ENCODE peak calls at places on chromosomes 5 and 9, in nine cellular contexts. One of them, this sample, is unnamed.
A peak's percentile ranks its signal among the peaks of the same experiment; 100 is the strongest.

GRCh38 chr9:96441798-96442445 is 8.0 kb upstream of the HABP4 start:
- DNase-seq in endothelial cell: peak; percentile 14
- DNase-seq in nephron progenitor cell: no peak
- DNase-seq in neural crest cell: no peak
- DNase-seq in GM13977: peak; percentile 48
- DNase-seq in fibroblast of lung: no peak
- DNase-seq in CD4-positive, alpha-beta T cell: no peak
- DNase-seq in tibial artery: no peak
- DNase-seq in lower lobe of right lung: no peak
- DNase-seq in this sample: peak; percentile 58

GRCh38 chr5:96537386-96537785 is 104.3 kb upstream of the PCSK1 start:
- DNase-seq in neural crest cell: no peak
- DNase-seq in fibroblast of lung: peak; percentile 89
- DNase-seq in tibial artery: no peak
- DNase-seq in nephron progenitor cell: no peak
- DNase-seq in lower lobe of right lung: no peak
- DNase-seq in GM13977: no peak
- DNase-seq in CD4-positive, alpha-beta T cell: no peak
- DNase-seq in endothelial cell: no peak
- DNase-seq in this sample: no peak

GRCh38 chr5:173245319-173246134 is 10.5 kb upstream of the NKX2-5 start:
- DNase-seq in endothelial cell: no peak
- DNase-seq in CD4-positive, alpha-beta T cell: no peak
- DNase-seq in fibroblast of lung: no peak
- DNase-seq in nephron progenitor cell: no peak
- DNase-seq in GM13977: no peak
- DNase-seq in lower lobe of right lung: no peak
- DNase-seq in neural crest cell: no peak
- DNase-seq in tibial artery: no peak
- DNase-seq in this sample: peak; percentile 26

GRCh38 chr5:171586436-171586835 is 167.0 kb downstream of the FGF18 start:
- DNase-seq in CD4-positive, alpha-beta T cell: no peak
- DNase-seq in GM13977: no peak
- DNase-seq in lower lobe of right lung: no peak
- DNase-seq in neural crest cell: no peak
- DNase-seq in nephron progenitor cell: no peak
- DNase-seq in fibroblast of lung: no peak
- DNase-seq in tibial artery: no peak
- DNase-seq in endothelial cell: no peak
- DNase-seq in this sample: no peak

GRCh38 chr9:134297581-134297980 is 28.7 kb upstream of the RXRA start:
- DNase-seq in tibial artery: no peak
- DNase-seq in lower lobe of right lung: peak; percentile 6
- DNase-seq in CD4-positive, alpha-beta T cell: no peak
- DNase-seq in nephron progenitor cell: no peak
- DNase-seq in fibroblast of lung: no peak
- DNase-seq in GM13977: no peak
- DNase-seq in endothelial cell: no peak
- DNase-seq in neural crest cell: no peak
- DNase-seq in this sample: no peak

GRCh38 chr5:134184155-134185135 is 7.7 kb upstream of the SKP1 start:
- DNase-seq in tibial artery: peak; percentile 81
- DNase-seq in CD4-positive, alpha-beta T cell: peak; percentile 67
- DNase-seq in neural crest cell: peak; percentile 70
- DNase-seq in GM13977: peak; percentile 79
- DNase-seq in fibroblast of lung: peak; percentile 33
- DNase-seq in lower lobe of right lung: peak; percentile 73
- DNase-seq in endothelial cell: peak; percentile 82
- DNase-seq in nephron progenitor cell: peak; percentile 78
- DNase-seq in this sample: peak; percentile 86

GRCh38 chr9:13281356-13282016 is 2.0 kb upstream of the MPDZ start:
- DNase-seq in fibroblast of lung: peak; percentile 44
- DNase-seq in GM13977: no peak
- DNase-seq in CD4-positive, alpha-beta T cell: no peak
- DNase-seq in tibial artery: no peak
- DNase-seq in lower lobe of right lung: no peak
- DNase-seq in neural crest cell: no peak
- DNase-seq in endothelial cell: no peak
- DNase-seq in nephron progenitor cell: no peak
- DNase-seq in this sample: no peak

GRCh38 chr9:68808481-68808880 is 103.4 kb downstream of the PIP5K1B start:
- DNase-seq in CD4-positive, alpha-beta T cell: no peak
- DNase-seq in lower lobe of right lung: no peak
- DNase-seq in fibroblast of lung: no peak
- DNase-seq in nephron progenitor cell: no peak
- DNase-seq in neural crest cell: no peak
- DNase-seq in tibial artery: no peak
- DNase-seq in GM13977: no peak
- DNase-seq in endothelial cell: no peak
- DNase-seq in this sample: no peak

GRCh38 chr9:6907772-6908381 is 150.1 kb downstream of the KDM4C start:
- DNase-seq in lower lobe of right lung: no peak
- DNase-seq in neural crest cell: peak; percentile 18
- DNase-seq in fibroblast of lung: peak; percentile 21
- DNase-seq in CD4-positive, alpha-beta T cell: no peak
- DNase-seq in GM13977: no peak
- DNase-seq in tibial artery: no peak
- DNase-seq in endothelial cell: peak; percentile 18
- DNase-seq in nephron progenitor cell: peak; percentile 17
- DNase-seq in this sample: no peak

GRCh38 chr5:116084231-116084630 is 594 bp upstream of the COMMD10 start:
- DNase-seq in endothelial cell: no peak
- DNase-seq in nephron progenitor cell: peak; percentile 12
- DNase-seq in CD4-positive, alpha-beta T cell: peak; percentile 18
- DNase-seq in tibial artery: no peak
- DNase-seq in GM13977: peak; percentile 63
- DNase-seq in fibroblast of lung: peak; percentile 34
- DNase-seq in lower lobe of right lung: no peak
- DNase-seq in neural crest cell: no peak
- DNase-seq in this sample: peak; percentile 46

GRCh38 chr5:155147222-155147621 is 133.7 kb downstream of the KIF4B start:
- DNase-seq in CD4-positive, alpha-beta T cell: no peak
- DNase-seq in nephron progenitor cell: no peak
- DNase-seq in tibial artery: no peak
- DNase-seq in GM13977: no peak
- DNase-seq in lower lobe of right lung: no peak
- DNase-seq in neural crest cell: no peak
- DNase-seq in fibroblast of lung: no peak
- DNase-seq in endothelial cell: no peak
- DNase-seq in this sample: no peak

DNA sequence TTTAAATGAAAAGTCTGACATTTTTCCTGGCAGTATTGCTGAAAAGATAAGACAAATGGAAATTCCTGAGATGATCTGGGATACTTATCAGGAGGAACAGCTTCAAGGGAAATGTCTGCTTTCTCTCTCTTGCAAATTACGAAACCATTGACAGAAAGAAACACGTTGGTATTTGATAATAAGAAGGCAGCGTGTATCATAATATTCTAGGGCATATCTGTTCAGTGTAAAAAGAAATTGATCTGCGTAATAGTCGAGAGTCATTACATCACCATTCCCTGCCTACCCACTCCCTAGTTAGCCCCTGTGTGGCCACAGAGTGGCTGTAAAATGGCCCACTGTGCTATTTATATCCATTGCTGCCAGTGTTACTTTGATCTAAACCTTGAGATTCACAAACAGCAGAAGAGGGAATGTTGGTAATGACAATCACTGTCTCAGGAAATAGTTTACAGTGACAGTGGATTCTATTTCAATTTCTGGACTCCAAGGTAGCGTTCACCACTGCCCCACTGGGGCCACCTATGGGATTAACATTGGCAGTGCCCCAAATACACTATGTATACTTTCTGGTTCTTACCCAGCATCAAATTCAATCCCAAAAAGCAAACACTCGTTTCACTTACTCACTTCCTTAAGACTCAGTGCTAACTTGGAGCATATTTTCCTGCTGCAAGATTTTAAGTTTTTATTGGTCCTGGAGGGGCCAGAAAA is 133.4 kb upstream of the GAS1 start:
- DNase-seq in nephron progenitor cell: no peak
- DNase-seq in GM13977: no peak
- DNase-seq in CD4-positive, alpha-beta T cell: no peak
- DNase-seq in tibial artery: no peak
- DNase-seq in neural crest cell: no peak
- DNase-seq in fibroblast of lung: no peak
- DNase-seq in lower lobe of right lung: no peak
- DNase-seq in endothelial cell: no peak
- DNase-seq in this sample: no peak
- TF ChIP-seq CTCF in nephron progenitor cell: no peak
- TF ChIP-seq CTCF in GM13977: no peak
- TF ChIP-seq CTCF in CD4-positive, alpha-beta T cell: no peak
- TF ChIP-seq CTCF in tibial artery: no peak
- TF ChIP-seq CTCF in neural crest cell: peak; percentile 48
- TF ChIP-seq CTCF in fibroblast of lung: no peak
- TF ChIP-seq CTCF in lower lobe of right lung: no peak
- TF ChIP-seq CTCF in endothelial cell: peak; percentile 46
- TF ChIP-seq CTCF in this sample: no peak

GRCh38 chr9:136728080-136728547 is 14.6 kb downstream of the LCN10 start:
- DNase-seq in neural crest cell: peak; percentile 93
- DNase-seq in lower lobe of right lung: peak; percentile 95
- DNase-seq in CD4-positive, alpha-beta T cell: peak; percentile 94
- DNase-seq in GM13977: peak; percentile 98
- DNase-seq in endothelial cell: peak; percentile 93
- DNase-seq in tibial artery: peak; percentile 92
- DNase-seq in fibroblast of lung: peak; percentile 84
- DNase-seq in nephron progenitor cell: peak; percentile 94
- DNase-seq in this sample: peak; percentile 99
- TF ChIP-seq CTCF in neural crest cell: peak; percentile 90
- TF ChIP-seq CTCF in lower lobe of right lung: peak; percentile 95
- TF ChIP-seq CTCF in CD4-positive, alpha-beta T cell: peak; percentile 80
- TF ChIP-seq CTCF in GM13977: peak; percentile 99
- TF ChIP-seq CTCF in endothelial cell: peak; percentile 96
- TF ChIP-seq CTCF in tibial artery: peak; percentile 82
- TF ChIP-seq CTCF in fibroblast of lung: peak; percentile 70
- TF ChIP-seq CTCF in nephron progenitor cell: peak; percentile 71
- TF ChIP-seq CTCF in this sample: peak; percentile 100

DNA sequence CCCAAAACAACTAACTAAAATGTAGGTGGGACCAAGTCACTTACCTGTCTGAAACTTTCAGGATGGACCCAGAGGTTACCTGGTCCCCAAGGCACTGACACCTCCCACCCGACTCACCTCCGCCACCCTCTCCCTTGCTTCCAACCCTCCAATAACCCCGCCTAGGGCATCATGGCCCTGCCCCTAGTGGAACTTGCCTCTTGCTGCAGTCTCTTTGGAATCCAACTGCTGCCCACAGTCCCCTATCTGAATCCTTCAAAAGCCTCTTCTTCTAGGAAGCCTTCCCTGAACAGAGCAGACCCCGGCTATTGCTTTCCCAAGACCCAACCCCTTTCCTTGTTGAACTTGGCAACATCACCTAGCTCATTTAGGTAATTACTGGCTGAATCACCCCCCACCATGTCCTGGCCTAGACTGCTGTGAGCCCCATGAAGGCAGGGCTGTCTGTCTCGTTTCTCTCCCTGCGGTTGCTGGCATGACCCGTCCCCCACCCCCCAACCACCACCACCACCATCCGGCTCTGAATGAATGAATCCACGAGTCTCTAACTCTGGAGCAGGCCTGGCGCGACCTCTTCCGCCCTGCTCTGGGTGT is 9.4 kb downstream of the CRB2 start:
- DNase-seq in CD4-positive, alpha-beta T cell: no peak
- DNase-seq in GM13977: no peak
- DNase-seq in lower lobe of right lung: no peak
- DNase-seq in tibial artery: no peak
- DNase-seq in neural crest cell: no peak
- DNase-seq in fibroblast of lung: no peak
- DNase-seq in nephron progenitor cell: no peak
- DNase-seq in endothelial cell: no peak
- DNase-seq in this sample: no peak
- TF ChIP-seq CTCF in CD4-positive, alpha-beta T cell: no peak
- TF ChIP-seq CTCF in GM13977: peak; percentile 17
- TF ChIP-seq CTCF in lower lobe of right lung: no peak
- TF ChIP-seq CTCF in tibial artery: no peak
- TF ChIP-seq CTCF in neural crest cell: peak; percentile 46
- TF ChIP-seq CTCF in fibroblast of lung: no peak
- TF ChIP-seq CTCF in nephron progenitor cell: no peak
- TF ChIP-seq CTCF in endothelial cell: peak; percentile 31
- TF ChIP-seq CTCF in this sample: no peak

DNA sequence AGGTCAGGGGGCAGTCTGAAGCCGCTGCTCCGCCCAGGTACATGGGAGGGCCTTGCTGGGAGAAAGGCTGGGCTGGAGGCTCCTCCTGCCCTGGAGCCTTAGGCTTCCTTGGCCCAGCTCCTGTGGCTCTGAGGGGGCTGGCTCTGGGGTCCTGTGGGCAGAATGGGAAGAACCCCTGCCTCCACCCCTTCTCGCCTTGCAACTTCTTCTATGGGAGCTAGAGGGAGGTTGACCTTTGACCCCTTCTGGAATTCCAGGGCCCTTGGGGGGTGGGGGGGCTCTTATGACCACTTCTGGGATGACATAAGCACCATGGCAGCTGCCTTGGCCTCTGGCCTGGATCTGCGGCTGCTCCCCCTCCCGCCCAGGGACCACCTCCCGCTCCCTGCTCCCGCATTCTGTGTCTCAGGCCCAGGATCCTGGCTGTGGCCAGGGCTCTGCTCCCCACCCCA is 32.2 kb downstream of the IER5L start:
- DNase-seq in tibial artery: no peak
- DNase-seq in GM13977: no peak
- DNase-seq in nephron progenitor cell: peak; percentile 66
- DNase-seq in lower lobe of right lung: no peak
- DNase-seq in CD4-positive, alpha-beta T cell: no peak
- DNase-seq in neural crest cell: no peak
- DNase-seq in endothelial cell: no peak
- DNase-seq in fibroblast of lung: peak; percentile 97
- DNase-seq in this sample: no peak
- TF ChIP-seq CTCF in tibial artery: no peak
- TF ChIP-seq CTCF in GM13977: no peak
- TF ChIP-seq CTCF in nephron progenitor cell: no peak
- TF ChIP-seq CTCF in lower lobe of right lung: no peak
- TF ChIP-seq CTCF in CD4-positive, alpha-beta T cell: no peak
- TF ChIP-seq CTCF in neural crest cell: no peak
- TF ChIP-seq CTCF in endothelial cell: no peak
- TF ChIP-seq CTCF in fibroblast of lung: peak; percentile 8
- TF ChIP-seq CTCF in this sample: no peak

DNA sequence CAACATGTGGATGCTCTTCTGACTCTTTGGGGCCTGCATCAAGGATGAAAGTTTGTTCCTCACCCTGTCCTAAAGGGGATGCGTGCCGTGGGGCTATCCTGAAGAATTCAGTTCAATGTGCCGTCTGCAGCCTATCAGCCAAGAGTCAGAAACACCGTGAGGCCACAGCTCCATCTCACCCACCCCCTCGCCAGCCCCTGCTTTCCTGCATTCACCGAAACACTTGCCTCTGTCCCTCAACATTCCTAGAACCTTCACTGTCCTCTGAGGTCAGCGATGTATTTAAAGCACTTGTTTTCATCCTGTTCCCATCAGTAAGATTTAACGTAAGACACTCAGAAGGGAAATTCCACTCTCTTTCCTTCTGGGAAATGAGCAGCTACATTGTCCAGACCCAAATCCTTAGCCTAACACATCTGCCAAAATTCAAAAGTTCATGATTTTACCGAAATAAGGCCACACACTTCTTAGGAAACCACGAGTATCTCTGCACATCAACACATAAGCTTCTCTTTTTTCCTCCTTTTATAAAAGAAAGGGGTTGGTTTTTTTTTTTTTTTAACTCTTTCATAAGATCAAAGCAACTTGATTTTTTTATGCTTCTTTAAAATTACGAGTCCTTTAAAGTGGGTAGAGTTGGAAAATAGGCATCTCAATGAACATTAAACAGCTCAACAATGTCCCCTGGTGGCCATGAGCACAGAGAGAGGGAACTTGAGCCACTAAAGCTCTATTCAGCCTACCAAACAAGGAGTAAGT is 100.7 kb downstream of the SUSD1 start:
- DNase-seq in tibial artery: no peak
- DNase-seq in CD4-positive, alpha-beta T cell: peak; percentile 49
- DNase-seq in fibroblast of lung: peak; percentile 92
- DNase-seq in neural crest cell: peak; percentile 56
- DNase-seq in nephron progenitor cell: peak; percentile 56
- DNase-seq in endothelial cell: peak; percentile 54
- DNase-seq in lower lobe of right lung: peak; percentile 52
- DNase-seq in GM13977: no peak
- DNase-seq in this sample: peak; percentile 42
- TF ChIP-seq CTCF in tibial artery: peak; percentile 89
- TF ChIP-seq CTCF in CD4-positive, alpha-beta T cell: peak; percentile 96
- TF ChIP-seq CTCF in fibroblast of lung: peak; percentile 99
- TF ChIP-seq CTCF in neural crest cell: peak; percentile 90
- TF ChIP-seq CTCF in nephron progenitor cell: peak; percentile 85
- TF ChIP-seq CTCF in endothelial cell: peak; percentile 59
- TF ChIP-seq CTCF in lower lobe of right lung: peak; percentile 79
- TF ChIP-seq CTCF in GM13977: peak; percentile 87
- TF ChIP-seq CTCF in this sample: peak; percentile 89